ENCODE peak calls at places on chromosome 14, in seven cellular contexts. F is A549, A is heart left ventricle, N is IMR-90, J is stomach, T is upper lobe of left lung, W is lower leg skin. Z is an unnamed sample.

GRCh38 chr14:104657563-104658324 is 31.7 kb upstream of the INF2 start:
- DNase-seq in F (no peak), J (no peak), T (no peak), N (no peak), A (no peak), W (no peak), Z (no peak)

GRCh38 chr14:99821519-99822165 is 28.4 kb downstream of the EML1 start:
- DNase-seq in J (no peak), F (no peak), A (no peak), T (peak), W (no peak), N (peak), Z (no peak)

GRCh38 chr14:50383618-50384225 is 13.0 kb downstream of the CDKL1 start:
- DNase-seq in J (no peak), W (no peak), F (no peak), A (no peak), N (no peak), T (no peak), Z (no peak)

GRCh38 chr14:81868172-81868571 is 334.5 kb upstream of the SEL1L start:
- DNase-seq in N (no peak), F (peak), T (no peak), A (no peak), J (no peak), W (no peak), Z (no peak)

GRCh38 chr14:69151458-69152180 is 1.3 kb downstream of the DCAF5 start:
- DNase-seq in A (peak), W (peak), F (peak), N (peak), T (peak), J (peak), Z (peak)

GRCh38 chr14:68285421-68286179 is 466.0 kb downstream of the RAD51B start:
- DNase-seq in A (no peak), T (peak), F (no peak), N (no peak), W (no peak), J (no peak), Z (no peak)

GRCh38 chr14:70808402-70809237 is 693 bp downstream of the MAP3K9 start:
- DNase-seq in W (no peak), N (no peak), J (peak), F (peak), A (no peak), T (peak), Z (no peak)

GRCh38 chr14:72514660-72515025 is 379.3 kb downstream of the DPF3 start:
- DNase-seq in A (no peak), W (no peak), F (no peak), T (no peak), N (no peak), J (no peak), Z (no peak)

GRCh38 chr14:76772300-76773187 is 11.3 kb downstream of the VASH1 start:
- DNase-seq in T (peak), F (no peak), W (no peak), N (peak), A (peak), J (no peak), Z (no peak)

GRCh38 chr14:89303452-89304435 is 113.3 kb downstream of the FOXN3 start:
- DNase-seq in A (peak), N (peak), W (peak), F (no peak), J (peak), T (peak), Z (peak)

GRCh38 chr14:23061995-23062394 is 4.7 kb upstream of the CDH24 start:
- DNase-seq in A (peak), F (peak), T (peak), J (peak), W (peak), N (peak), Z (no peak)

GRCh38 chr14:21202463-21203358 is 46.8 kb upstream of the OR5AU1 start:
- DNase-seq in A (no peak), N (no peak), T (no peak), J (no peak), F (no peak), W (no peak), Z (no peak)

GRCh38 chr14:70856851-70857498 is 47.7 kb upstream of the MAP3K9 start:
- DNase-seq in T (no peak), F (peak), W (no peak), N (peak), J (no peak), A (no peak), Z (no peak)

GRCh38 chr14:96145116-96145864 is 59.3 kb upstream of the BDKRB2 start:
- DNase-seq in N (peak), A (no peak), T (no peak), F (no peak), J (no peak), W (no peak), Z (no peak)

GRCh38 chr14:101083564-101084435 is 180.3 kb upstream of the RTL1 start:
- DNase-seq in W (peak), J (peak), F (peak), T (peak), N (no peak), A (no peak), Z (no peak)

GRCh38 chr14:69615471-69616407 is 4.3 kb downstream of the SUSD6 start:
- DNase-seq in W (peak), N (peak), T (peak), F (no peak), J (peak), A (peak), Z (peak)

GRCh38 chr14:69246331-69246730 is 13.6 kb upstream of the GALNT16 start:
- DNase-seq in N (no peak), J (no peak), A (no peak), F (no peak), W (no peak), T (no peak), Z (no peak)

GRCh38 chr14:90558983-90559590 is 162.3 kb downstream of the CALM1 start:
- DNase-seq in W (no peak), J (no peak), N (no peak), F (no peak), A (no peak), T (no peak), Z (no peak)

GRCh38 chr14:50955373-50956043 is 11.2 kb upstream of the PYGL start:
- DNase-seq in N (peak), J (no peak), W (peak), T (peak), F (peak), A (no peak), Z (peak)

GRCh38 chr14:94458558-94459200 is 6.1 kb upstream of the SERPINA11 start:
- DNase-seq in T (no peak), N (no peak), A (no peak), W (no peak), J (no peak), F (no peak), Z (no peak)

GRCh38 chr14:66709292-66709691 is 201.3 kb downstream of the GPHN start:
- DNase-seq in F (no peak), J (no peak), W (no peak), T (no peak), A (no peak), N (peak), Z (no peak)

GRCh38 chr14:100065942-100066574 is 836 bp downstream of the EVL start:
- DNase-seq in A (no peak), J (peak), T (peak), F (no peak), N (no peak), W (no peak), Z (peak)

GRCh38 chr14:46368275-46368674 is 283.3 kb downstream of the RPL10L start:
- DNase-seq in W (no peak), J (no peak), A (no peak), N (no peak), T (no peak), F (no peak), Z (no peak)

GRCh38 chr14:94975366-94975765 is 182.0 kb downstream of the DICER1 start:
- DNase-seq in A (no peak), T (peak), J (no peak), F (no peak), N (no peak), W (no peak), Z (no peak)

GRCh38 chr14:95211721-95212504 is 54.6 kb upstream of the DICER1 start:
- DNase-seq in T (no peak), W (no peak), F (no peak), N (no peak), A (no peak), J (peak), Z (no peak)

GRCh38 chr14:51953996-51954395 is 35.4 kb upstream of the RTRAF start:
- DNase-seq in N (no peak), T (no peak), A (no peak), J (no peak), F (no peak), W (no peak), Z (no peak)

GRCh38 chr14:99717682-99718013 is 33.5 kb downstream of the CYP46A1 start:
- DNase-seq in N (no peak), F (no peak), W (no peak), A (no peak), J (no peak), T (no peak), Z (no peak)

GRCh38 chr14:91496790-91497189 is 13.3 kb downstream of the PPP4R3A start:
- DNase-seq in F (no peak), J (no peak), N (no peak), W (no peak), T (no peak), A (no peak), Z (no peak)

GRCh38 chr14:55767291-55767690 is 187.3 kb downstream of the KTN1 start:
- DNase-seq in N (no peak), T (no peak), W (no peak), A (no peak), F (no peak), J (no peak), Z (no peak)

GRCh38 chr14:105422695-105423487 is 3.3 kb downstream of the MTA1 start:
- DNase-seq in F (no peak), N (no peak), T (no peak), W (no peak), A (no peak), J (no peak), Z (no peak)

GRCh38 chr14:61561144-61561543 is 134.2 kb upstream of the HIF1A start:
- DNase-seq in W (no peak), N (peak), F (peak), J (no peak), A (no peak), T (no peak), Z (no peak)

GRCh38 chr14:91732859-91733477 is 1.1 kb upstream of the CATSPERB start:
- DNase-seq in N (no peak), J (no peak), W (no peak), T (no peak), A (no peak), F (peak), Z (no peak)

GRCh38 chr14:94897092-94897491 is 127.2 kb upstream of the GSC start:
- DNase-seq in T (no peak), F (no peak), W (no peak), A (no peak), N (no peak), J (no peak), Z (no peak)

DNA sequence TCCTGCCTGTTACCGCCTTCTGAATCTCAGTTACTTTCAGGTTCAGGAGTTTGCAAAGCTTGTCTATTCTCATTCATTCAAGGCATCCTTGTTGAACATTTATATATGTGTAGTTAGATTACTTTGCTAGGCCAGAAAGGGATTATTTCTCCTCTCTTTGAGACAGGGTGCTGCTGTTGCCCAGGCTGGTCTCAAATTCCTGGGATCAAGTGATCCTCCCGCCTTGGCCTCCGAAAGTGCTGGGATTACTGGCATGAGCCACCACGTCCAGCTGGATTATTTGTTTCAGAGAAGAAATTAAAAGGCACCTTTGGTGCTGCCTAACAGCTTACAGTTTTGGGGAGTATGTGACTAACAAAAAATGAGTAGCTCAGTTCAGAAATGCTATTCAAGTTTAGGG is 770 bp downstream of the CHURC1 start:
- DNase-seq in F (no peak), W (no peak), T (no peak), A (no peak), N (no peak), J (no peak), Z (no peak)
- TF ChIP-seq POLR2A in F (no peak), W (no peak), T (no peak), A (no peak), N (no peak), J (no peak), Z (no peak)

DNA sequence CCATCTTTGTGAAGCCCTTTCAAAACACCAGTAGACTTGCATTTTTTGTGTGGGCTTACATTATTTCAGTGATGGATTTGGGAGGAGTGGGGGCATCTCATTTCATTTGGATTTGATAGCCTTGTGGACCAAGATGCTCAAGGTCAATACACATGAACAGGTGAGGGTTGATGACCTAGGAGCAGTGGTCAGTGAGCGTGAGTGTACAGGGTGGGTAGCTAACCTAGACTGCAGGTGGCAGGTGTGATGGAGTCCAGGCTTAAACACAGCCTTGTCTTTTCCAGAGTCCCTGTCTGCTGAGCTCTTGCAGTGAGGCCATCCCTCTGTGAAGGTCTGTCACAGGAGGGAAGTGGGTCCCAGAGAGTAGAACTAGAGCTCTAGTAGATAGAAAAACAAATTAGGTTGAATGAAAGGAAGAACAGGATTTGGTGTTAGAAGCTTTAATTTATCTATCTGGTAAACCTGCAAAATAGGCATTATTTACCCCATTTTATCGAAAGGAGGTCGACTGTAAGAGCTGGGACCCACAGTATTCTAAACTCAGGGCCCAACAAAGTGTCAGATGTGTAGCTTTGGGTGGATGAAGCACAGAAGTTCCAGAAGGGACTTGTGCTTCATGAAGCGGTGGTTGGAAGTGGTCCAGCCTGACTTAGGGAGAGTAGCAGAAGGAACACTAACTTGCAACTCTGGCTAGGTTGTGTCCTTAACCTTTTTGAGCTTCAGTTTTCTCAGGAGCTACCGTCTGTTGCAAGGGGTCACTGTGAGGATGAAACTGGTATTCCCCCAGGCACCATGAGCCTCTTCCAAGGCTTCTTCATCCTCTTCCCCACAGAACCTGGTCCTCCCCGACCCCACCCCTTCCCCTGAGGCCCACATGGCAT is 18.2 kb downstream of the RPS6KL1 start:
- DNase-seq in F (no peak), A (no peak), N (no peak), J (no peak), W (no peak), T (no peak), Z (no peak)
- TF ChIP-seq POLR2A in F (no peak), A (no peak), N (no peak), J (no peak), W (no peak), T (no peak), Z (no peak)

GRCh38 chr14:79605863-79606262 is 605.4 kb downstream of the DIO2 start:
- DNase-seq in N (no peak), F (no peak), W (no peak), T (no peak), A (no peak), J (no peak), Z (no peak)
- TF ChIP-seq POLR2A in N (no peak), F (no peak), W (no peak), T (no peak), A (no peak), J (no peak), Z (no peak)

GRCh38 chr14:44163946-44164345 is 343.1 kb downstream of the FSCB start:
- DNase-seq in N (no peak), J (no peak), F (no peak), A (no peak), T (no peak), W (no peak), Z (no peak)
- TF ChIP-seq POLR2A in N (no peak), J (no peak), F (no peak), A (no peak), T (no peak), W (no peak), Z (no peak)

DNA sequence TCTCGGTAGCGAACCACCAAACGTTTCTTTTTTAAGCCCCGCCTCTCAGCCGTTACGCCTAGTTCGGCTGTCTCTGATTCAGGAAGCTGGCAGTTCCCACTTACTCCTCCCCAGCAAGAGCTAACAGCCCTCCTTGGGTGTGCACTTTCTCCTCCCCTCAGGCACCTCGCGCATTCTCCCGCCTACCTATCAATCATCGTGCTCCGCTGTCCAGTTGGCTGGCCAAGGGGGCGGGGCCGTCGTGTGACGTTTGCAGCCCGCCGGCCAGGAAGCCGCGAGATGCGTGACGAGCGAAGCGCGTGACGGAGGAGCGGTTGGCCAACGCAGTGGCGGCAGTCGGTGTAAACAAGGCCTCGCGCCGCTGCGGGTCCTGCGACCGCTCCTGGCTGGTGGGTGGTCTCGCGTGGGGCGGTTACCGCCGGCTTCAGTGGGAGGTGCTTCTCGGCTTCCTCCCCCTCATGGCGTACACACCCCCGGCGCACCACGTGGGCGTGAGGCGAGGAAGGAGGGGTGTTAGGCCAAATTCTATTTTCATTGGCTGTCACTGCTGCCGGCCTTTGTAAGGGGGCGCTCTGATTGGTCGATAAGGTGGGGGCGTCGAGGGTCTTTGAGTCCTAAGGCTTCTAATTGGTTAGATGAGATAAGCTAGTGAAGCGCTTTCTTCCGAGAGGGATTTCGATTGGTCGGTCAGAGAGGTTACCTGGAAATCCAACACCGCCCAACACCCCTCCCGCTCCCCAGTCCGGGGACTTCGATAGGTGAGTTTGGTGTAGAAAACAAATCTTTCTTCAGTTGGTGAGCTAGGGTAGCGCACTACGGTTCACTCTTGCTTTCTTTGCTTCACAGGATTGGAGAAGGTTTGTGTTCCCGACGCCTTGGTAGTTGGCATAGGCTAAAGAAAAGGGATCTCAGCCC is at the start of the genes DCAF11 and NRL:
- DNase-seq in F (peak), A (peak), J (peak), W (peak), N (peak), T (peak), Z (peak)
- TF ChIP-seq POLR2A in F (peak), A (no peak), J (no peak), W (no peak), N (peak), T (no peak), Z (peak)

GRCh38 chr14:31660728-31661127 is 99.5 kb downstream of the NUBPL start:
- DNase-seq in F (no peak), J (no peak), N (no peak), A (no peak), T (no peak), W (no peak), Z (no peak)
- TF ChIP-seq POLR2A in F (no peak), J (no peak), N (no peak), A (no peak), T (no peak), W (no peak), Z (no peak)

GRCh38 chr14:102525213-102526143 is 15.9 kb upstream of the ANKRD9 start:
- DNase-seq in A (no peak), T (peak), W (no peak), J (no peak), F (peak), N (peak), Z (no peak)

GRCh38 chr14:102527255-102528232 is 18.0 kb upstream of the ANKRD9 start:
- DNase-seq in N (no peak), W (no peak), A (no peak), J (peak), F (peak), T (peak), Z (no peak)

GRCh38 chr14:102523200-102524025 is 13.8 kb upstream of the ANKRD9 start:
- DNase-seq in T (no peak), J (no peak), N (no peak), F (no peak), A (no peak), W (no peak), Z (no peak)

GRCh38 chr14:102524026-102524450 is 14.5 kb upstream of the ANKRD9 start:
- DNase-seq in F (no peak), J (no peak), A (no peak), W (no peak), N (no peak), T (no peak), Z (no peak)

DNA sequence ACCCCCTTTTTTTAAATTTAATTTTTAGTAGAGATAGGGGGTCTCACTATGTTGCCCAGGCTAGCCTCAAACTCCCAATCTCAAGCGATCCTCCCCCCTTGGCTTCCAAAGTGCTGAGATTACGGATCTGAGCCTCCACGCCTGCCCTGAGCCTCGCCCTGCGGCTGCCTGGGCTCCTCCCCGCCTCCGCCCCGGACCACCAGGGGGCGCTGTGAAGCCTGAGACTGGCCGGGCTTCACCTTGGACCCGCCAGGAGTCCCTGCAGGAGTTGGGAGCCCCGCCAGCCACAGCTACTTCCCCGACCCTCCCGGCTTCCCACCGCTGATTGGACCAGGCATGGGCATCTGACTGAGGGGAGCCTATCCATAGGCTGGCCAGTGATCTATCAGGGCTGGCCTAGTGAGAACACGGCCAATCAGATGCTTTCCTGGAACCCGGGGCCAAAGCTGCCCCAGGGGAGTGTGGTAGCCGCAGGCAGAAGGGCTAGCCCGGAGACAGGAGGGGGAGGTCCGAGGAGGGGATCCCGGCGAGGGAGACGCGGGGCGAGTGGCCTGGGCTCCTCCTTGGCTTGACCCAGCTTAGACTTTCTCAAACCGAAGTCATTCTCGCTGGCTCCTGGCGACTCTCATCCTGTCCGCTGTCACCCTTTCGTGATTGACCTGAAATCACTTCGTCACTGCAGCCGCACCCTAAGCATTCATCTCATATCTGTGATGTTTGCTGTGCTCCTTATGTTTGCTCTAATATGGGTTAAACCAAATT is 15.1 kb upstream of the ANKRD9 start:
- DNase-seq in W (peak), F (peak), J (peak), T (peak), A (peak), N (peak), Z (peak)
- TF ChIP-seq POLR2A in W (no peak), F (peak), J (no peak), T (no peak), A (no peak), N (peak), Z (peak)

GRCh38 chr14:103628221-103628683 is 759 bp upstream of the KLC1 start:
- DNase-seq in T (peak), A (peak), F (peak), W (peak), J (peak), N (peak), Z (peak)
- TF ChIP-seq POLR2A in T (no peak), A (no peak), F (peak), W (no peak), J (peak), N (peak), Z (peak)